ENCODE peak calls at places on chromosomes 11 and 22, in five cellular contexts. T, M, X, W and I are unnamed samples.

GRCh38 chr11:74673956-74674355 is 57.3 kb downstream of the CHRDL2 start:
- DNase-seq in T (no peak), M (no peak), X (no peak), W (no peak), I (no peak)

GRCh38 chr11:70694371-70694770 is 296.0 kb downstream of the CTTN start:
- DNase-seq in T (no peak), M (no peak), X (no peak), W (no peak), I (no peak)

GRCh38 chr11:2465201-2466068 is 20.6 kb downstream of the KCNQ1 start:
- DNase-seq in T (no peak), M (no peak), X (no peak), W (no peak), I (no peak)

GRCh38 chr11:5605849-5606248 is 9.4 kb downstream of the TRIM6 start:
- DNase-seq in T (peak; percentile 91), M (no peak), X (no peak), W (no peak), I (no peak)

GRCh38 chr11:47212938-47213337 is 1.8 kb upstream of the DDB2 start:
- DNase-seq in T (no peak), M (peak; percentile 25), X (no peak), W (no peak), I (peak; percentile 14)

GRCh38 chr11:44973634-44974401 is 23.1 kb upstream of the TP53I11 start:
- DNase-seq in T (no peak), M (no peak), X (peak; percentile 56), W (no peak), I (no peak)

GRCh38 chr11:2742611-2743426 is 43.0 kb upstream of the KCNQ1OT1 start:
- DNase-seq in T (no peak), M (no peak), X (peak; percentile 7), W (no peak), I (no peak)

GRCh38 chr11:19546325-19546724 is 166.3 kb upstream of the NAV2 start:
- DNase-seq in T (peak; percentile 56), M (no peak), X (no peak), W (no peak), I (no peak)

GRCh38 chr11:8682219-8683114 is at the start of the genes RPL27A and TRIM66:
- DNase-seq in T (peak; percentile 95), M (peak; percentile 99), X (peak; percentile 100), W (peak; percentile 100), I (peak; percentile 91)

GRCh38 chr11:47272706-47273105 is 2.8 kb downstream of the MADD start:
- DNase-seq in T (peak; percentile 17), M (no peak), X (no peak), W (no peak), I (peak; percentile 45)

GRCh38 chr22:39532215-39533071 is at the start of gene RPS19BP1:
- DNase-seq in T (peak; percentile 97), M (peak; percentile 100), X (peak; percentile 98), W (peak; percentile 90), I (peak; percentile 98)

GRCh38 chr11:67664696-67665536 is 9.5 kb downstream of the ALDH3B2 start:
- DNase-seq in T (no peak), M (no peak), X (no peak), W (no peak), I (peak; percentile 15)

GRCh38 chr11:66109294-66109693 is 39.2 kb downstream of the PACS1 start:
- DNase-seq in T (no peak), M (no peak), X (no peak), W (no peak), I (no peak)

GRCh38 chr22:20951151-20951931 is 15.7 kb upstream of the AIFM3 start:
- DNase-seq in T (no peak), M (no peak), X (no peak), W (no peak), I (no peak)

GRCh38 chr11:46106530-46107407 is 14.5 kb downstream of the PHF21A start:
- DNase-seq in T (peak; percentile 36), M (no peak), X (no peak), W (no peak), I (no peak)

GRCh38 chr11:132770802-132771545 is 761.3 kb downstream of the OPCML start:
- DNase-seq in T (no peak), M (no peak), X (no peak), W (no peak), I (no peak)

GRCh38 chr11:130511765-130512164 is 63.3 kb downstream of the ADAMTS15 start:
- DNase-seq in T (peak; percentile 50), M (no peak), X (no peak), W (no peak), I (no peak)

GRCh38 chr11:124285610-124286344 is 28.0 kb downstream of the OR8D1 start:
- DNase-seq in T (peak; percentile 84), M (no peak), X (no peak), W (no peak), I (no peak)

GRCh38 chr11:33658195-33658900 is 42.3 kb downstream of the C11orf91 start:
- DNase-seq in T (no peak), M (no peak), X (no peak), W (no peak), I (no peak)

GRCh38 chr22:21080435-21081137 is 34.8 kb downstream of the LRRC74B start:
- DNase-seq in T (no peak), M (no peak), X (no peak), W (no peak), I (no peak)

GRCh38 chr22:49154433-49154832 is 673.2 kb downstream of the BRD1 start:
- DNase-seq in T (no peak), M (no peak), X (no peak), W (no peak), I (no peak)

GRCh38 chr11:123407124-123407995 is 22.7 kb upstream of the GRAMD1B start:
- DNase-seq in T (peak; percentile 64), M (peak; percentile 79), X (no peak), W (peak; percentile 66), I (no peak)

GRCh38 chr11:33634291-33634834 is 66.3 kb downstream of the C11orf91 start:
- DNase-seq in T (peak; percentile 81), M (no peak), X (no peak), W (no peak), I (no peak)

GRCh38 chr11:23405350-23405937 is 545.2 kb upstream of the CCDC179 start:
- DNase-seq in T (no peak), M (no peak), X (no peak), W (no peak), I (no peak)

GRCh38 chr11:79013509-79013908 is 427.3 kb downstream of the TENM4 start:
- DNase-seq in T (peak; percentile 62), M (no peak), X (no peak), W (no peak), I (no peak)

GRCh38 chr11:103683581-103683980 is 352.9 kb upstream of the DDI1 start:
- DNase-seq in T (peak; percentile 76), M (no peak), X (no peak), W (no peak), I (no peak)

GRCh38 chr11:1346669-1347390 is 37.4 kb upstream of the TOLLIP start:
- DNase-seq in T (no peak), M (no peak), X (no peak), W (no peak), I (no peak)

GRCh38 chr11:70078796-70079616 is 889 bp downstream of the ANO1 start:
- DNase-seq in T (no peak), M (no peak), X (no peak), W (no peak), I (no peak)

DNA sequence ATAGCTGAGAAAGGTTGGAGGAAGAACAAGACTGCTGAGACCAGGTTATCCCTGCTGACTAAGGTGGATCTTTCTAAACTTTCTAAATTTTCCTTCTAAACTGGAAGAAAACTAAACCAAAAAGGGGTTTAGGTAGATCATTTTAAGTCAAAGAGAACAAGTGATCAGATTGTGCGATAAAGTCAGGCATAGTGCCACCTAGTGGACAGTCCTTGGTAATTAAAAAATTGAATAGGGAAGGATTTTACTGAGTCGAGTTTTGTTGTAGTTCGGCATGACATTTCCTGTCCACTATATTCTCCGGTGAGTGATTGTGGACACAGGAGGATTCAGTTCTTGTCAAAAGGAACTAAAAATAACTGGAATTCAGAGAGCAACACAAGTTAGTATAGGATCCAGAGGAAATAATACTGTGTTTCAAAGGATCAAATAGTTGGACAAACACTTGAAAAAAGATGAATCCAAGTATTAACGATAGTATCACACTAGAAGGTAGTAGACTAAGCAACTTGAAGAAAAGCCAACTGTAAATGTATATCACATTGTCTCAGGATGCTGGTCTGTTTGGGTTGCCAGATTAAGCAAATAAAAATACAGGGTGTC is 1236.4 kb downstream of the FAM181B start:
- DNase-seq in T (peak; percentile 40), M (no peak), X (no peak), W (peak; percentile 22), I (peak; percentile 13)
- TF ChIP-seq CTCF in T (peak; percentile 55), M (peak; percentile 43), X (peak; percentile 85), W (peak; percentile 85), I (peak; percentile 68)

DNA sequence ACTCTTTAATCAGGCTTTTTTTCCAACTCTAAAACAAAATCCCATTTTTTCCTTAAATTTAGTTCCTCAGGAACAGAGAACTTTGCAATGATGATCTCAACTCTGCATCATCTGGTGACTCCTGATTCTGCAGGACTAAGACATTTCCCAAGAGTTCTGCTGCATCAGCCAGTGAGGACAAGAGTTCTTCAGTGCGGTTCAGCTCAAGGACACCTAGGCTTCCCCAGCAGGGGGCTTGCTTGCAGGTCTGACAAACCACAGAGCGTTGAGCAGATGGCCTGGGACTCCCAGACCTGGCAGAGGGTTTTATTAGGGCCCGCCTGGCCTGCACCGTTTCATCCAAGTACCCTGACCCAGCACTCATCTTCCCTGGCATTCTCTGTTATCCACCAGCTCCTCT is 6.4 kb downstream of the CDCA5 start:
- DNase-seq in T (peak; percentile 49), M (no peak), X (peak; percentile 62), W (no peak), I (no peak)
- TF ChIP-seq CTCF in T (no peak), M (no peak), X (no peak), W (no peak), I (no peak)

DNA sequence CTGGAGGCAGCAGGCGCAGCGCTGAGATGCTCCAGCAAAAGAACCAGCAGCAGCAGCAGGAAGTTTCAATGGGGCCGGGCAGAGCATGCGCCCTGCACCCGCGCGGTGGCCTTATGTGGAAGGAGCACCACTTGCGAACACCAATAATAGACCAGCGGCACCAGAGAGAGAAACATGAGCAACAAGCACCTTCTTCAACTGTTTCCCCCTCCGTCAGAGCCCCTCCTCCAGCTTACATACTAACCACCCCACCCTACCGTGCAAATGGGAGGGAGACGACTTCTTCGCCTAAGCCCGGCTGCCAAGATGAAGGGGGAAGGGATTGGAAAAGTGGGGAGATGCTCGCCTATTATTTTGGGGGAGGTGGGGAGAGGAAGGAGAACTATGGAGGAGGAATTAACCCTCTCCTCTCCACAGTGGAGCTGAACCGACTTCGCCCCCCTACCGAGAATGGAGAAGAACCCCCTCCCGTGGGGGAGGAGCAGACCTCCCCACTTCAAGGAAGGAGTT is 1.1 kb downstream of the RSF1 start:
- DNase-seq in T (peak; percentile 82), M (peak; percentile 89), X (peak; percentile 87), W (peak; percentile 80), I (peak; percentile 82)
- TF ChIP-seq CTCF in T (no peak), M (peak; percentile 46), X (no peak), W (no peak), I (no peak)

GRCh38 chr22:36743011-36743410 is 32.9 kb downstream of the IFT27 start:
- DNase-seq in T (no peak), M (no peak), X (no peak), W (no peak), I (no peak)
- TF ChIP-seq CTCF in T (no peak), M (no peak), X (no peak), W (no peak), I (no peak)